ENCODE peak calls at places on chromosomes 7 and 10, in seven cellular contexts. U is mesendoderm, Z is mesenchymal stem cell, S is neuronal stem cell, V is H9, K is H1, X is trophoblast cell. M is an unnamed sample.

GRCh38 chr7:21869785-21870402 is 75.8 kb downstream of the CDCA7L start:
- DNase-seq in U (peak), S (no peak), V (peak), X (no peak), Z (peak), K (no peak), M (peak)

GRCh38 chr10:57694956-57695605 is 572.6 kb downstream of the IPMK start:
- DNase-seq in V (no peak), X (no peak), S (no peak), U (no peak), K (no peak), Z (peak), M (peak)

GRCh38 chr7:85890244-85890811 is 703.5 kb upstream of the SEMA3D start:
- DNase-seq in K (no peak), V (no peak), U (peak), Z (peak), X (peak), S (peak), M (peak)

GRCh38 chr7:37709631-37710509 is 26.3 kb downstream of the GPR141 start:
- DNase-seq in Z (no peak), U (no peak), K (no peak), S (no peak), X (no peak), V (no peak), M (no peak)

GRCh38 chr10:27153855-27154198 is 357 bp downstream of the YME1L1 start:
- DNase-seq in U (peak), V (no peak), K (no peak), S (peak), X (peak), Z (no peak), M (peak)

GRCh38 chr7:16978358-16979244 is 96.8 kb upstream of the AGR3 start:
- DNase-seq in S (no peak), K (no peak), U (peak), Z (peak), V (no peak), X (no peak), M (peak)

GRCh38 chr10:23354630-23355343 is 10.2 kb upstream of the C10orf67 start:
- DNase-seq in V (no peak), Z (no peak), U (no peak), K (no peak), S (no peak), X (no peak), M (no peak)

GRCh38 chr7:156152380-156152779 is 340.1 kb upstream of the SHH start:
- DNase-seq in V (no peak), S (no peak), K (no peak), U (no peak), Z (no peak), X (no peak), M (no peak)

GRCh38 chr7:55570218-55570873 is 2.0 kb downstream of the VOPP1 start:
- DNase-seq in X (no peak), K (no peak), S (no peak), U (no peak), Z (peak), V (no peak), M (no peak)

GRCh38 chr10:122142652-122143237 is 128.4 kb upstream of the BTBD16 start:
- DNase-seq in Z (no peak), U (peak), S (peak), V (peak), K (no peak), X (peak), M (no peak)

GRCh38 chr7:157397751-157398691 is 61.2 kb downstream of the DNAJB6 start:
- DNase-seq in S (peak), V (peak), U (peak), Z (peak), X (peak), K (no peak), M (peak)

GRCh38 chr10:71478173-71478572 is 81.5 kb downstream of the CDH23 start:
- DNase-seq in S (no peak), Z (no peak), X (no peak), K (no peak), V (no peak), U (no peak), M (no peak)

GRCh38 chr7:139523199-139523941 is at the start of gene CLEC2L:
- DNase-seq in Z (peak), V (no peak), S (no peak), X (peak), U (peak), K (no peak), M (no peak)

GRCh38 chr10:103153302-103153759 is 39.7 kb downstream of the NT5C2 start:
- DNase-seq in V (no peak), Z (peak), U (peak), X (no peak), S (no peak), K (no peak), M (peak)

GRCh38 chr10:86292462-86293322 is 73.9 kb downstream of the GRID1 start:
- DNase-seq in K (no peak), S (no peak), X (no peak), Z (no peak), V (no peak), U (no peak), M (no peak)

GRCh38 chr10:45377321-45377720 is 3.3 kb downstream of the ALOX5 start:
- DNase-seq in X (no peak), U (no peak), S (no peak), V (no peak), Z (no peak), K (no peak), M (no peak)

GRCh38 chr7:100632951-100633717 is 8.2 kb downstream of the TFR2 start:
- DNase-seq in S (no peak), Z (peak), V (peak), X (peak), U (peak), K (no peak), M (peak)

GRCh38 chr7:149505551-149505950 is 7.9 kb upstream of the ZNF746 start:
- DNase-seq in X (no peak), S (no peak), Z (no peak), V (no peak), K (no peak), U (no peak), M (no peak)
- H3K4ac ChIP-seq in X (no peak), S (no peak), Z (no peak), V (no peak), K (no peak), U (no peak), M (no peak)

GRCh38 chr10:77082601-77083252 is 554.9 kb downstream of the KCNMA1 start:
- DNase-seq in V (peak), Z (no peak), K (peak), S (no peak), X (peak), U (peak), M (peak)

GRCh38 chr10:77079902-77080301 is 557.7 kb downstream of the KCNMA1 start:
- DNase-seq in K (no peak), U (no peak), S (no peak), V (no peak), X (no peak), Z (no peak), M (no peak)

GRCh38 chr10:77077546-77077945 is 560.1 kb downstream of the KCNMA1 start:
- DNase-seq in K (no peak), X (no peak), U (no peak), Z (no peak), S (no peak), V (no peak), M (no peak)

GRCh38 chr10:77081411-77082010 is 556.1 kb downstream of the KCNMA1 start:
- DNase-seq in Z (no peak), K (no peak), U (no peak), S (no peak), V (no peak), X (no peak), M (no peak)

GRCh38 chr10:77080361-77081027 is 557.1 kb downstream of the KCNMA1 start:
- DNase-seq in S (no peak), X (no peak), Z (no peak), U (no peak), K (no peak), V (no peak), M (no peak)
- H3K4ac ChIP-seq in S (no peak), X (no peak), Z (no peak), U (no peak), K (peak), V (no peak), M (no peak)

DNA sequence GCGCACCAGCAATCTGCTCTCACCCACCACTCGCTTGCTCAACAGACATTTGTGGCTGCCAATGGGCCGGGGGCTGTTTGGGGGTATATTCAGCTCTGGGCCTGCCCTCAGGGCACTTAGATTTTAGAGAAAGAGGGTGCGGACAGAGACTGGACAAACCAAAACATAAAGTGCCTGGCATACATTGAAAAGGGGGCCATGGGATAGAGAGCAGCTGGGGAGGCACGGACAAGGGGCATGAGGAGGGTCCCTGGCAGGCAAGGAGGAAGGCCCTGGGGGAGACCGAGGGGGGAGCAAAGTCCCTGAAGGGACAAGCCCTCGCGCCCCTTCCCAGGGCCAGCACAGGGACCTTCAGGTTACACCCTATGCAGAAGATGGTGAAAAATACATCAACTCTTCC is 43.5 kb downstream of the CLRN3 start:
- DNase-seq in V (no peak), K (no peak), S (no peak), U (no peak), Z (no peak), X (no peak), M (no peak)
- H3K4ac ChIP-seq in V (no peak), K (no peak), S (no peak), U (no peak), Z (no peak), X (no peak), M (no peak)

DNA sequence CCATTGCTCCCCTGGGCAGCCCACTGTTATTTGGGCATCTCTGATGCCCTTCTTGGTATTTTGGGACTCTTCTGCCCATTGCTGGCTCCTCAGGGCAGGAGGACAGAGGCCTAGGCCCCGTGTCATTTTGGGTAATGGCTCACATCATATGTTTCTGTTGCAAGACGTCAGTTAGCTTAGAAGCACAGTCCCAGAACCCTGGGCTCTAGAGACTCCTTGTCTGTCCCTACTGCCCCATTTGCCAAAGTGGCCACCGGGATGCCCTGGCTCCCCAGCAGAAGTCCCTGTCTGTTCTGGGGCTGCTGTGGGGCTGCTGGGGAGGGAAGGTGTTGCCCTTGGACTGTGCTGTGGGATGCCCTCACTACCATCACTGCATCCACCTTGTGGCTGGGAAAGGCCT is 48.8 kb downstream of the ADCYAP1R1 start:
- DNase-seq in K (no peak), Z (no peak), V (peak), S (no peak), U (no peak), X (no peak), M (no peak)
- H3K4ac ChIP-seq in K (no peak), Z (no peak), V (no peak), S (no peak), U (no peak), X (no peak), M (no peak)

DNA sequence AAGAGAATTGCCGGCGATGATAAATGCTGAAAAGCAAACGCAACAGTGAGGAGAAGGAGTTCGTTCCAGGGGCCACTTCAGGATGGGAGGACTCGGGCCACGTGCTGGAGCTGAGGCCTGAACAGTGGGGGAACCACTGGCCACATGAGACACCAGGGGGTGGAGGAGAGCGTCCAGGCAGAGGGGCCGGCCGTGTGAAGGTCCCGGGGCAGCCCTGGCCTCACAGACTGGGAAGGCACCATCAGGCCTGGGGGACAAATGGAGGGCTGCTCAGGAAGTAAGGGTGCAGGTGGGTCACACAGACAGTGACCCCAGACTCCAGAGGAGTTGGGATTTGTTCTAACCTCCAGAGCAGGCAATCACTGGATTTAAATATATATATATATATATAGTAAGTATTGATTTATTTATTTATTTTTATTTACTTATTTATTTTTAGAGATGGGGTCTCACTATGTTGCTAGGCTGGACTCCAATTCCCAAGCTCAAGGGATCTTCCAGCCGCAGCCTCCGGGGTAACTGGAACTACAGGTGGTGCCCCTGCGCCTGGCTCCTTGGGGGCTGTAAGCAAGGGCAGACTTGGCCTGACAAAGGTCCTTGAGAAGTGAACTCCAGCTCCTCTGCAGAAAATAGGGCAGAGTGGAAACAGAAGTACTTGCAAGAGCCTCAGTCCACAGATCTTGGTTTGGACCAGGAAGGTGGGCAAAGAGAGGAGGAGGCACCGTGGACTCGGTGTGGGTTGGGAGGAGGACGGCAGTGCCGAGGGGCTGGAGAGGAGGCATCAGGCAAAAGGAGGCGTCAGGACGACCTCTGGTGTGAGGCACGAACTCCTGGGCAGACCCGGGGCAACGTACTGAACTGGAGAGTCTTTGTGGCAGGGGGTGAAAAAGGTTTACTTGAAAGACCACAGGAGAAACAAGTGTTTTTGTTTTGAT is 57.3 kb downstream of the TCERG1L start:
- DNase-seq in S (no peak), X (no peak), U (no peak), V (no peak), K (no peak), Z (no peak), M (no peak)
- H3K4ac ChIP-seq in S (no peak), X (no peak), U (no peak), V (no peak), K (no peak), Z (no peak), M (no peak)

M was measured in IMR-90.